ENCODE peak calls at places on chromosomes 11 and 22, in ten cellular contexts. S, A, C, X, P, F, O, Y, G and N are unnamed samples.

GRCh38 chr11:64745523-64746328 is 1.8 kb upstream of the RASGRP2 start:
- DNase-seq in S (peak; percentile 96), A (no peak), C (peak; percentile 67), X (peak; percentile 64), P (no peak), F (no peak), O (peak; percentile 89), Y (no peak), G (peak; percentile 86), N (peak; percentile 93)

GRCh38 chr22:49662681-49663080 is 165.0 kb downstream of the BRD1 start:
- DNase-seq in S (no peak), A (no peak), C (no peak), X (no peak), P (no peak), F (no peak), O (no peak), Y (no peak), G (no peak), N (no peak)

GRCh38 chr11:63698976-63699733 is 17.9 kb downstream of the RTN3 start:
- DNase-seq in S (no peak), A (no peak), C (no peak), X (no peak), P (no peak), F (no peak), O (no peak), Y (no peak), G (peak; percentile 37), N (no peak)

GRCh38 chr22:46910624-46911023 is 148.2 kb downstream of the TBC1D22A start:
- DNase-seq in S (no peak), A (no peak), C (no peak), X (no peak), P (no peak), F (no peak), O (no peak), Y (no peak), G (no peak), N (no peak)

GRCh38 chr11:104926771-104927470 is 28.7 kb upstream of the CASP12 start:
- DNase-seq in S (no peak), A (no peak), C (no peak), X (no peak), P (no peak), F (no peak), O (peak; percentile 13), Y (no peak), G (no peak), N (no peak)

GRCh38 chr11:45745065-45745811 is 59.7 kb upstream of the SLC35C1 start:
- DNase-seq in S (no peak), A (no peak), C (no peak), X (no peak), P (no peak), F (no peak), O (no peak), Y (no peak), G (no peak), N (no peak)

GRCh38 chr22:20573830-20574615 is 66.6 kb downstream of the MED15 start:
- DNase-seq in S (no peak), A (no peak), C (no peak), X (no peak), P (no peak), F (no peak), O (no peak), Y (no peak), G (no peak), N (no peak)

GRCh38 chr11:65653229-65654225 is 9.2 kb downstream of the RELA start:
- DNase-seq in S (no peak), A (no peak), C (no peak), X (peak; percentile 71), P (peak; percentile 88), F (no peak), O (no peak), Y (no peak), G (no peak), N (no peak)

GRCh38 chr11:82676483-82677094 is 57.1 kb downstream of the FAM181B start:
- DNase-seq in S (no peak), A (no peak), C (no peak), X (no peak), P (peak; percentile 4), F (no peak), O (no peak), Y (no peak), G (peak; percentile 8), N (no peak)

GRCh38 chr11:44943118-44943517 is 7.6 kb downstream of the TP53I11 start:
- DNase-seq in S (no peak), A (no peak), C (no peak), X (peak; percentile 33), P (no peak), F (no peak), O (no peak), Y (no peak), G (no peak), N (peak; percentile 75)

DNA sequence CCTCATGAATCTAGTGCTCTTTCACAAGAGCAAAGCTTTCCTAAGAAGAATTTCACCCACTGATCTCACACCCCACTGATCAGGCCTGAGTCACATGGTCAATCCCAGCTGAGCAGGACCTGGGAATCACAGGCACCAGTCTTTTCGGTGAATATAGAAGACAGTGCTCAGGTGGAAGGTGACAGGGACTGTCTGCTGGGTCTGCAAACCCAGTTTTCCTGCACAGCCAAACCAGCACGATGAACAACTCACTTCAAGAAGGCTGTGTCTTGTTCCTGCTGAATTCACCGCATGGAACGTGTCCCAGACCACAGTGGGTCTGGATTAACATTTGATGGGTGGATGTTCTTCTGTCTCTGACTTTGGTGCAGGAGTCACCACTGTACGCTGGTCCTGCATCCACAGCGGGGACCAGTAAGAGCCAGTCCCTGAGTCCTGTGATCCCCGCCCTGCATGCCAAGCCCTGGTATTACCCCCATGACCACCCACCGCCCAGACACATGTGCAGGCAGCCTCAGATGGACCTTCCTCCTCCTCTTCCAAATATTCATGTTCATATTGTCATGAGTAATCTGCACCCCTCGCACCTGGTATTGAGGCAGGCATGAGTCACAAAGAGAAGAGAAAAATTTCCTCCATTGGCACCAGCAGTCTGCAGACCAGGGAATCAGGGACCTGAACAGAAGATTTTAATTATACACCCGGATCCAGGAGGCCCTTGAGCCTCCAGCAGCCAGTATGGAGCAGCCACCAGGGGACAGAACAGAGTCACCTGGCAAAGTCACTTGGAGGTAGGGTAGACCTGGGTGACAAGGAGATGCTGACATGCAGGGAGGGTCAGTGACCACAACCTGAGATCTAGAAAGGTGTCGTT is 8.6 kb upstream of the IGLL5 start:
- DNase-seq in S (no peak), A (no peak), C (no peak), X (no peak), P (no peak), F (no peak), O (no peak), Y (no peak), G (no peak), N (no peak)
- TF ChIP-seq CTCF in S (no peak), A (no peak), C (no peak), X (no peak), P (peak; percentile 16), F (no peak), O (no peak), Y (no peak), G (no peak), N (no peak)

GRCh38 chr11:134205729-134206128 is 18.0 kb downstream of the NCAPD3 start:
- DNase-seq in S (no peak), A (no peak), C (no peak), X (no peak), P (no peak), F (no peak), O (no peak), Y (no peak), G (no peak), N (no peak)

GRCh38 chr11:134206185-134206584 is 17.6 kb downstream of the NCAPD3 start:
- DNase-seq in S (peak; percentile 76), A (no peak), C (no peak), X (no peak), P (no peak), F (no peak), O (no peak), Y (no peak), G (no peak), N (no peak)

GRCh38 chr11:134202661-134203060 is 21.1 kb downstream of the NCAPD3 start:
- DNase-seq in S (no peak), A (no peak), C (no peak), X (no peak), P (no peak), F (no peak), O (no peak), Y (no peak), G (no peak), N (no peak)

GRCh38 chr11:134207538-134208239 is 16.1 kb downstream of the NCAPD3 start:
- DNase-seq in S (no peak), A (no peak), C (no peak), X (peak; percentile 10), P (peak; percentile 9), F (no peak), O (peak; percentile 65), Y (no peak), G (peak; percentile 55), N (peak; percentile 51)
- TF ChIP-seq MAX in S (no peak), A (no peak), C (no peak), X (no peak), P (no peak), F (no peak), O (no peak), Y (no peak), G (no peak), N (no peak)

GRCh38 chr11:94968334-94968958 is 4.9 kb downstream of the CWC15 start:
- DNase-seq in S (peak; percentile 34), A (no peak), C (no peak), X (peak; percentile 27), P (peak; percentile 27), F (no peak), O (no peak), Y (no peak), G (no peak), N (peak; percentile 45)
- TF ChIP-seq CTCF in S (peak; percentile 82), A (peak; percentile 28), C (peak; percentile 49), X (peak; percentile 33), P (peak; percentile 11), F (peak; percentile 29), O (peak; percentile 21), Y (no peak), G (peak; percentile 55), N (peak; percentile 52)

GRCh38 chr11:122900803-122901202 is 18.2 kb downstream of the JHY start:
- DNase-seq in S (no peak), A (no peak), C (no peak), X (no peak), P (no peak), F (no peak), O (no peak), Y (no peak), G (no peak), N (peak; percentile 29)

GRCh38 chr11:122893131-122893530 is 10.6 kb downstream of the JHY start:
- DNase-seq in S (no peak), A (no peak), C (no peak), X (no peak), P (no peak), F (no peak), O (no peak), Y (no peak), G (no peak), N (peak; percentile 70)

GRCh38 chr11:122898799-122899198 is 16.2 kb downstream of the JHY start:
- DNase-seq in S (no peak), A (no peak), C (no peak), X (no peak), P (no peak), F (no peak), O (no peak), Y (no peak), G (no peak), N (no peak)

GRCh38 chr11:122897606-122898210 is 15.1 kb downstream of the JHY start:
- DNase-seq in S (no peak), A (no peak), C (no peak), X (peak; percentile 55), P (no peak), F (no peak), O (no peak), Y (no peak), G (no peak), N (no peak)

GRCh38 chr11:122895591-122895990 is 13.0 kb downstream of the JHY start:
- DNase-seq in S (no peak), A (no peak), C (no peak), X (no peak), P (no peak), F (no peak), O (no peak), Y (no peak), G (no peak), N (no peak)
- TF ChIP-seq MAX in S (no peak), A (no peak), C (no peak), X (no peak), P (no peak), F (no peak), O (no peak), Y (no peak), G (no peak), N (no peak)